ENCODE peak calls at places on chromosomes 2 and 18, in six cellular contexts. W, M, Q, C, T and B are unnamed samples.

GRCh38 chr2:172922294-172922693 is 153.4 kb upstream of the MAP3K20 start:
- DNase-seq in W (no peak), M (no peak), Q (no peak), C (no peak), T (no peak), B (no peak)

GRCh38 chr2:218855305-218856167 is 4.1 kb upstream of the WNT6 start:
- DNase-seq in W (no peak), M (no peak), Q (no peak), C (no peak), T (no peak), B (no peak)

GRCh38 chr2:58569460-58570185 is 328.5 kb upstream of the FANCL start:
- DNase-seq in W (no peak), M (no peak), Q (peak), C (peak), T (no peak), B (peak)

GRCh38 chr2:65075605-65076344 is 19.6 kb downstream of the CEP68 start:
- DNase-seq in W (peak), M (no peak), Q (peak), C (peak), T (no peak), B (no peak)

GRCh38 chr2:24132543-24132942 is 9.3 kb downstream of the FAM228B start:
- DNase-seq in W (no peak), M (no peak), Q (no peak), C (no peak), T (no peak), B (no peak)

GRCh38 chr2:239599299-239599698 is 198.5 kb upstream of the HDAC4 start:
- DNase-seq in W (no peak), M (no peak), Q (no peak), C (no peak), T (no peak), B (no peak)

GRCh38 chr2:234793211-234793610 is 158.6 kb upstream of the SH3BP4 start:
- DNase-seq in W (no peak), M (no peak), Q (no peak), C (peak), T (no peak), B (no peak)

GRCh38 chr2:48221846-48222516 is 308.0 kb upstream of the STON1 start:
- DNase-seq in W (no peak), M (no peak), Q (peak), C (no peak), T (no peak), B (no peak)

GRCh38 chr2:64697286-64698023 is 43.7 kb upstream of the SERTAD2 start:
- DNase-seq in W (peak), M (no peak), Q (peak), C (no peak), T (no peak), B (no peak)

GRCh38 chr2:52597361-52597760 is 1170.2 kb upstream of the CHAC2 start:
- DNase-seq in W (peak), M (no peak), Q (peak), C (no peak), T (no peak), B (no peak)

GRCh38 chr2:197852127-197852526 is 47.7 kb downstream of the PLCL1 start:
- DNase-seq in W (no peak), M (no peak), Q (no peak), C (no peak), T (no peak), B (no peak)

GRCh38 chr2:196954001-196954400 is 27.5 kb upstream of the PGAP1 start:
- DNase-seq in W (no peak), M (no peak), Q (no peak), C (peak), T (no peak), B (no peak)

GRCh38 chr18:4842287-4842686 is 354.8 kb downstream of the AKAIN1 start:
- DNase-seq in W (no peak), M (no peak), Q (no peak), C (no peak), T (no peak), B (no peak)

GRCh38 chr2:11416191-11416590 is 49.8 kb downstream of the E2F6 start:
- DNase-seq in W (peak), M (no peak), Q (no peak), C (no peak), T (no peak), B (no peak)

GRCh38 chr2:65749549-65749948 is 317.1 kb upstream of the SPRED2 start:
- DNase-seq in W (no peak), M (no peak), Q (peak), C (no peak), T (no peak), B (no peak)

GRCh38 chr2:216082388-216082733 is 642 bp downstream of the TMEM169 start:
- DNase-seq in W (no peak), M (no peak), Q (no peak), C (no peak), T (no peak), B (no peak)

GRCh38 chr18:54147439-54147838 is 77.0 kb downstream of the MBD2 start:
- DNase-seq in W (no peak), M (peak), Q (no peak), C (no peak), T (no peak), B (peak)

GRCh38 chr18:41873730-41874129 is 81.3 kb upstream of the PIK3C3 start:
- DNase-seq in W (no peak), M (no peak), Q (no peak), C (no peak), T (no peak), B (no peak)

GRCh38 chr2:55061534-55062344 is 11.5 kb upstream of the RTN4 start:
- DNase-seq in W (no peak), M (no peak), Q (no peak), C (no peak), T (no peak), B (no peak)

GRCh38 chr2:39838589-39838988 is 59.5 kb upstream of the THUMPD2 start:
- DNase-seq in W (no peak), M (no peak), Q (no peak), C (no peak), T (no peak), B (no peak)

GRCh38 chr2:95273911-95274290 is 348 bp upstream of the PROM2 start:
- DNase-seq in W (no peak), M (no peak), Q (no peak), C (no peak), T (no peak), B (no peak)

GRCh38 chr2:179422037-179422643 is 157.5 kb upstream of the SESTD1 start:
- DNase-seq in W (peak), M (peak), Q (peak), C (peak), T (no peak), B (peak)

GRCh38 chr2:241903121-241904010 is 33.8 kb downstream of the RTP5 start:
- DNase-seq in W (no peak), M (no peak), Q (no peak), C (no peak), T (no peak), B (no peak)

GRCh38 chr2:240931319-240931949 is 25.3 kb downstream of the CROCC2 start:
- DNase-seq in W (no peak), M (no peak), Q (no peak), C (no peak), T (peak), B (no peak)

DNA sequence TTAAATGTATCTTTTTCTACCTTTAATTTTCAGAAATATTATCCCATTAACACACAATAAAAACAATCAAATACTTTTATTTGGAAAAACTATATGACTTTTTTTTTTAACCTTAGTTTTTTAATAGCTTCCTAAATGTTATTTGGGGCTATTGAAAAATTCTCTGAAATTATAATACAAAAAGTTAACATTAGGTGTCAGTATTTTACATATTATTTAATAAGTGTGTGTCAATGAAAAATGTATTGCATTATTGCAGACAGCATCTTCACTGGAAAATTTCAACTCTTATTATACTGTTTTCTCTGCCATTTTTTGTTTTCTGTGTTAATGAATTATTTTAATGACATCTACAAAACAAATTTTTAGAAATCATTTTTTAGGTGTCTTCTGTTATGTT is 51.1 kb upstream of the ARHGAP15 start:
- DNase-seq in W (no peak), M (no peak), Q (no peak), C (no peak), T (no peak), B (no peak)
- TF ChIP-seq CTCF in W (no peak), M (no peak), Q (no peak), C (no peak), T (peak), B (no peak)

DNA sequence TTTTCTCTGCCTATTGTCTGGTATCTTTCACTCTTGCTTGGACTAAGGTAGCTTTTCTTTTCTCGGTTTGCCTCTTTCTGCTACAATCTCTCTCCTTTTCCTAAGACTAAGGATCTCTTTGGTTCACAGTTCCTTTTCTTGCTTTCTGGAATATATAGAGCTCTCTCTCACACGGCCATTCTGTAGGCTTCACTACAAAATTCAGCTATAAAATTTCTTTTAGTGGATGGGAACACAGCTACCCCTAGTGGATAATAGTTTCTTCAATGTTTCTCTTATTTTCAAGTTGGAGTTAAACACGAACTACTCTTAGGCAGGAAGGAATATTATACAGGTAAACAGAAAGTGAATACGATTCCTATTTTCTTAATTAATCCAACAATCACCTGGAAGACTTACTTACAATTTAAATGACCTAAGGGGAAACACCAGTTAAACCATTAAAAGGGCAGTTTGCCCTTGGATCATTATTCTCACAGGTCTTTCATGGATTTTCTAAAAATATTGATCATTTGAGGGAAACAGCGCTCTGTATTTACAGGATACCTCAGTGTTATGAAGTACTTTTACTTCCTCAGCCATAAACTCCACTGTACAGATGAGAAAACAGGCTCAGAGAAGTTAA is 140.5 kb downstream of the LRP2 start:
- DNase-seq in W (peak), M (no peak), Q (peak), C (peak), T (no peak), B (no peak)
- TF ChIP-seq CTCF in W (peak), M (no peak), Q (peak), C (peak), T (peak), B (peak)

DNA sequence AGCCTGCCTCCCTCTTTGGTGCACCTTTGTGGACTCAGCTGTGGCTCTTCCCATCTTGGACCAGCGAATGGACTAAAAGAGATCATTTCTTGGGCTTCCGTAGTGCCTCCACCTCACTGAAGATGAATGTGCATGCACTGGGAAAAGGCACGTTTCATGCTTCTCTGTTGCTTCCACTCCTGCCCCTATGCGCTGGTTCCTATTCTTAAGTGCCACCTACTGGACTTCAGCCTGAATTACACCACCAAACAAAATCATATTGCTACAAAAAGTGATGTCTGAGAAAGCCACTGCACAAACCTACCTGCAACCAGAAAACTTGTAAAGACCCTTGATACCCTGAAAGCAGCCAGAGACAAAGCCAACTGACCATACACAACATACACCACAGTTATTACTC is 695.6 kb downstream of the TSN start:
- DNase-seq in W (peak), M (peak), Q (peak), C (peak), T (no peak), B (no peak)
- TF ChIP-seq CTCF in W (peak), M (no peak), Q (peak), C (peak), T (no peak), B (peak)

GRCh38 chr2:68715353-68716041 is 19.1 kb upstream of the ARHGAP25 start:
- DNase-seq in W (peak), M (peak), Q (peak), C (peak), T (peak), B (peak)
- TF ChIP-seq CTCF in W (peak), M (peak), Q (peak), C (peak), T (no peak), B (peak)

GRCh38 chr2:221068123-221068522 is 504.0 kb downstream of the EPHA4 start:
- DNase-seq in W (no peak), M (no peak), Q (peak), C (no peak), T (no peak), B (no peak)
- TF ChIP-seq CTCF in W (no peak), M (no peak), Q (peak), C (peak), T (no peak), B (no peak)

GRCh38 chr2:32210767-32211408 is 45.2 kb downstream of the SLC30A6 start:
- DNase-seq in W (no peak), M (no peak), Q (no peak), C (peak), T (no peak), B (no peak)
- TF ChIP-seq CTCF in W (no peak), M (no peak), Q (no peak), C (peak), T (no peak), B (no peak)

GRCh38 chr2:9528036-9528787 is 27.4 kb downstream of the ADAM17 start:
- DNase-seq in W (no peak), M (no peak), Q (no peak), C (no peak), T (no peak), B (no peak)

GRCh38 chr2:9525266-9525665 is 30.4 kb downstream of the ADAM17 start:
- DNase-seq in W (no peak), M (no peak), Q (no peak), C (no peak), T (no peak), B (no peak)

GRCh38 chr2:9518780-9519179 is 36.9 kb downstream of the ADAM17 start:
- DNase-seq in W (no peak), M (no peak), Q (no peak), C (no peak), T (no peak), B (no peak)

GRCh38 chr2:9519250-9519649 is 36.4 kb downstream of the ADAM17 start:
- DNase-seq in W (peak), M (no peak), Q (peak), C (no peak), T (no peak), B (no peak)

DNA sequence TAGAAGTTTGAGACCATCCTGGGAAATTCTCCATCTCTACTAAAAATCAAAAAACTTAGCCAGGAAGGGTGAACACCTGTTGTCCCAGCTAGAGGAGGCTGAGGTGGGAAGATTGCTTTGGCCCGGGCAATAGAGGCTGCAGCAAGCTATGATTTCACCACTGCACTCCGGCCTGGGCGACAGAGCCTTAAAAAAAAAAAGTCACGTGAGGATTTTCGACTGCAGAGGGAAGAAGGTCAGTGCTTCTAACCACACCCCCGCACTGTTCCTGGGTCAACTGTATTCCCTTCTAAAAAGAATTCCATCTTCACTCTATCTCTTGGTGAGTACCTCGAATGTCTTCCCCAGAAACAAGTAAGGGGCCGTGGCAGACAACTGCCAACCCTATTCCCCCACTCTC is 31.3 kb downstream of the ADAM17 start:
- DNase-seq in W (no peak), M (no peak), Q (no peak), C (no peak), T (no peak), B (no peak)
- TF ChIP-seq CTCF in W (no peak), M (no peak), Q (no peak), C (no peak), T (no peak), B (no peak)

DNA sequence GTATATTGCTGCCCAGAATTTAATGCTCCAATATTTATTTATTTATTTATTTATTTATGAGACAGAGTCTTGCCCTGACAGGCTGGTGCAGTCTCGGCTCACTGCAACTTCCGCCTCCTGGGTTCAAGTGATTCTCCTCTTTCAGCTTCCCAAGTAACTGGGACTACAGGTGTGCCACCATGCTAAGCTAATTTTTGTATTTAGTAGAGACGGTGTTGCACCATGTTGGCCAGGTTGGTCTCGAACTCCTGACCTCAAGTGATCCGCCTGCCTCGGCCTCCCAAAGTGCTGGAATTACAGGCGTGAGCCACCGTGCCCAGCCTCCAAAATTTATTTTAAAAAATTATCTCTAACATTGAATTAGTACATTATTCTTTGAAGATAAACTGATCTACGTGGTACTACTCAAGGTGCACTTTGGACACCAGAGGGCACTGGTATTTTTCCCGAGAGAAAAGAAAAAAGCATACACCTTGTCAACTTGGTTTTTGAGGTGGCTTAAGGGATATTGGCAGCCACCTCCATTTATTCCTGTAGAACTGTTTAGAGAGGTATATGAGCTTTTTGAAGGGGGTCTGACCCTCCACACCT is 1.4 kb upstream of the IDH1 start:
- DNase-seq in W (no peak), M (no peak), Q (no peak), C (peak), T (no peak), B (no peak)
- TF ChIP-seq CTCF in W (no peak), M (peak), Q (no peak), C (peak), T (peak), B (peak)

DNA sequence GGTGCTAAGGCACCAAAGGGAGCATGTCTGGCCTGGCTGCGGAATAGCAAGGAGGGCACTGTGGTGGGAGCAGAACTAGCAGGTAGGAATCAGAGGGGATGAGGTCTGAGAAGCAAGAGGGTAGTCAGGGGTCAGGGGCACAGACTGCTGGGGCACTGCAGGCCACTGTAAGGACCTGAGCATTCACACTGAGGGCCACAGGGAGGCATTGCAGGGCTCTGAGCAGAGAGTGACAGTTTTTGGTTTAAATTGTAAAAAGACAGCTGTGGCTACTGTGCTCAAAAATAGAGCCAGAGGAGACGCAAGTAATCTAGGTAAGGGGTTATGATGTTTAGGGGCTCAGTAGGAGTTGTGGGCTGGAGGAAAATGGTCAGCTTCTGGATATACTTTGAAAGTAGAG is 41.5 kb downstream of the ARHGAP25 start:
- DNase-seq in W (no peak), M (no peak), Q (no peak), C (no peak), T (no peak), B (no peak)
- TF ChIP-seq CTCF in W (peak), M (peak), Q (no peak), C (no peak), T (peak), B (no peak)

GRCh38 chr2:205051417-205051816 is 506.1 kb downstream of the PARD3B start:
- DNase-seq in W (peak), M (no peak), Q (peak), C (no peak), T (no peak), B (no peak)
- TF ChIP-seq CTCF in W (peak), M (no peak), Q (peak), C (peak), T (no peak), B (no peak)